ENCODE peak calls at places on chromosomes 11 and 22, in eight cellular contexts. J is transverse colon, F is suprapubic skin, T is IMR-90, B is spleen, R is stomach, A is uterus, C is body of pancreas. V is an unnamed sample.

GRCh38 chr22:28810839-28811491 is 10.6 kb upstream of the XBP1 start:
- DNase-seq in J (no peak), F (no peak), T (no peak), B (peak; percentile 66), R (no peak), A (peak; percentile 32), C (peak; percentile 40), V (peak; percentile 60)

GRCh38 chr11:46894506-46894905 is 23.8 kb downstream of the LRP4 start:
- DNase-seq in J (no peak), F (no peak), T (no peak), B (no peak), R (no peak), A (no peak), C (no peak), V (no peak)

GRCh38 chr11:34787348-34787747 is 128.8 kb downstream of the APIP start:
- DNase-seq in J (no peak), F (no peak), T (peak; percentile 32), B (no peak), R (no peak), A (no peak), C (no peak), V (no peak)

GRCh38 chr11:45881708-45882368 is 3.6 kb upstream of the MAPK8IP1 start:
- DNase-seq in J (no peak), F (no peak), T (no peak), B (no peak), R (no peak), A (no peak), C (no peak), V (no peak)

GRCh38 chr11:71171024-71171423 is 81.4 kb downstream of the SHANK2 start:
- DNase-seq in J (no peak), F (peak; percentile 8), T (no peak), B (no peak), R (no peak), A (no peak), C (no peak), V (no peak)

GRCh38 chr11:93585758-93586157 is 42.6 kb upstream of the SMCO4 start:
- DNase-seq in J (no peak), F (no peak), T (peak; percentile 73), B (no peak), R (peak; percentile 57), A (no peak), C (no peak), V (no peak)

GRCh38 chr22:40764743-40765441 is 54.3 kb downstream of the SLC25A17 start:
- DNase-seq in J (no peak), F (no peak), T (no peak), B (no peak), R (no peak), A (no peak), C (no peak), V (no peak)

GRCh38 chr11:94553938-94554337 is 10.2 kb downstream of the FUT4 start:
- DNase-seq in J (no peak), F (no peak), T (peak; percentile 91), B (no peak), R (peak; percentile 36), A (no peak), C (no peak), V (no peak)

DNA sequence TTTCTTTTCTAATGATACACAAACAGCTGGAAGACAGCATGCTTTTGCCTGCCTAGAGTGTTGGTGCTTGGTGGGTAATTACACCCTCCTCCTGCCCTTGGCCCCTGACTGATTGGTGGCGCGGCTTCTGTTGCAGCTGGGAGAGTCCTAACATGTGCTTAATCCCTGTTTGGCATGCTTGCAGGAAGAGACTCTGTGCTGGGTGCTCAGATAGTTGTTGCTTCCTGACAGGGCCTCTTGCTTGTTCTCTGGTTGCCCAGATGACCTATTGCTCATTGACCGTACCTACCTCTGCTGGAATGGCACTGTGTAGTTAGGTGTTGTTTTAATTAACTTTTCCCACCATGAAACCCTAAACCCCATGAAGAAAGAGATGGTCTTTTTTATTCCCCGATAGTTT is 107.0 kb upstream of the SORL1-AS1 start:
- DNase-seq in J (no peak), F (no peak), T (no peak), B (no peak), R (no peak), A (no peak), C (no peak), V (no peak)
- H3K27me3 ChIP-seq in J (no peaks in the 10 kb centered on the region), F (no peaks in the 10 kb centered on the region), T (no peaks in the 10 kb centered on the region), B (no peaks in the 10 kb centered on the region), R (no peaks in the 10 kb centered on the region), A (no peaks in the 10 kb centered on the region), C (no peaks in the 10 kb centered on the region), V (no peaks in the 10 kb centered on the region)

GRCh38 chr11:9853929-9854557 is 190.2 kb downstream of the SWAP70 start:
- DNase-seq in J (no peak), F (no peak), T (no peak), B (no peak), R (no peak), A (no peak), C (peak; percentile 10), V (no peak)

GRCh38 chr11:9850224-9850895 is 186.5 kb downstream of the SWAP70 start:
- DNase-seq in J (no peak), F (no peak), T (peak; percentile 31), B (no peak), R (no peak), A (no peak), C (no peak), V (no peak)

GRCh38 chr11:9849384-9849783 is 185.5 kb downstream of the SWAP70 start:
- DNase-seq in J (no peak), F (no peak), T (no peak), B (no peak), R (no peak), A (no peak), C (no peak), V (no peak)

GRCh38 chr11:9851366-9851765 is 187.5 kb downstream of the SWAP70 start:
- DNase-seq in J (no peak), F (no peak), T (peak; percentile 41), B (no peak), R (no peak), A (no peak), C (no peak), V (no peak)

GRCh38 chr11:9852465-9852864 is 188.6 kb downstream of the SWAP70 start:
- DNase-seq in J (no peak), F (no peak), T (no peak), B (no peak), R (no peak), A (no peak), C (no peak), V (no peak)
- H3K4me1 ChIP-seq in J (no peaks in the 10 kb centered on the region), F (no peaks in the 10 kb centered on the region), T (peaks cover 17% of the 10 kb centered on the region), B (peaks cover 6% of the 10 kb centered on the region), R (no peaks in the 10 kb centered on the region), A (no peaks in the 10 kb centered on the region), C (peaks cover 10% of the 10 kb centered on the region), V (no peaks in the 10 kb centered on the region)

GRCh38 chr22:25824828-25825474 is 83.0 kb downstream of the MYO18B start:
- DNase-seq in J (no peak), F (no peak), T (no peak), B (no peak), R (no peak), A (no peak), C (no peak), V (no peak)

GRCh38 chr22:25829808-25830777 is 88.1 kb downstream of the MYO18B start:
- DNase-seq in J (no peak), F (no peak), T (no peak), B (no peak), R (no peak), A (no peak), C (peak; percentile 21), V (peak; percentile 2)

GRCh38 chr22:25828422-25828821 is 86.4 kb downstream of the MYO18B start:
- DNase-seq in J (no peak), F (no peak), T (no peak), B (no peak), R (no peak), A (no peak), C (no peak), V (no peak)

GRCh38 chr22:25829237-25829636 is 87.2 kb downstream of the MYO18B start:
- DNase-seq in J (no peak), F (no peak), T (no peak), B (no peak), R (no peak), A (no peak), C (no peak), V (no peak)

GRCh38 chr22:25827415-25827814 is 85.4 kb downstream of the MYO18B start:
- DNase-seq in J (no peak), F (no peak), T (no peak), B (no peak), R (no peak), A (no peak), C (peak; percentile 28), V (no peak)
- TF ChIP-seq POLR2A in J (no peak), F (no peak), T (no peak), B (no peak), R (no peak), A (no peak), C (no peak), V (no peak)

DNA sequence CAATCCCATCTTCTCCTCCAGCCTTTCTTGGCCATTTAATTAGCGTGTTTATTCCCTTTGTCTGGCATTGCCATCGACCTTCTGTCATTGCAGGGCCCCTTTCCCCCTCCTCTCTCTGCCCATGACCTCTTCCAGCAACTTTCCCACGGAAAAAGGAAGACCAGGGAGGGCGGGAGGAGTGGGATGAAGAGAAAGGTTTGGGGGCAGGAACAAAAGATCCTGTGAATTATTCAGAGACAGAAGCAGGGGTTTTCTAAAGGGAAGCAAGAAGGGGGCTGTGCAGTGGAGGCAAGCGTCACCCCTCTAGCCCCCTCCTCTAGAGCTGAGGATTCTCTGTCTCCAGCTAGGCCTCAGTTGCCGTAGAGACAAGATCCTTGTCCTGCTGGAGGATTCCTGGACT is 12.9 kb downstream of the DTX4 start:
- DNase-seq in J (no peak), F (no peak), T (no peak), B (no peak), R (no peak), A (no peak), C (no peak), V (no peak)
- H3K27me3 ChIP-seq in J (no peaks in the 10 kb centered on the region), F (no peaks in the 10 kb centered on the region), T (no peaks in the 10 kb centered on the region), B (no peaks in the 10 kb centered on the region), R (no peaks in the 10 kb centered on the region), A (no peaks in the 10 kb centered on the region), C (no peaks in the 10 kb centered on the region), V (no peaks in the 10 kb centered on the region)

V was measured in adrenal gland.